ENCODE peak calls at places on chromosome 2, in six cellular contexts. U, O, C, L, T and E are unnamed samples.

GRCh38 chr2:206127656-206128055 is 31.6 kb downstream of the NDUFS1 start:
- DNase-seq in U (no peak), O (no peak), C (no peak), L (no peak), T (no peak), E (no peak)

GRCh38 chr2:42328148-42328833 is 32.7 kb downstream of the COX7A2L start:
- DNase-seq in U (no peak), O (no peak), C (no peak), L (peak; percentile 63), T (no peak), E (no peak)

GRCh38 chr2:37802899-37803379 is 122.1 kb upstream of the RMDN2 start:
- DNase-seq in U (no peak), O (no peak), C (no peak), L (peak; percentile 40), T (no peak), E (peak; percentile 84)

GRCh38 chr2:187553908-187554703 is at the start of gene TFPI:
- DNase-seq in U (no peak), O (peak; percentile 30), C (peak; percentile 13), L (peak; percentile 80), T (no peak), E (no peak)

GRCh38 chr2:239716536-239717318 is 308.4 kb downstream of the NDUFA10 start:
- DNase-seq in U (peak; percentile 61), O (no peak), C (peak; percentile 24), L (peak; percentile 11), T (no peak), E (no peak)

GRCh38 chr2:108607706-108608301 is 73.5 kb downstream of the LIMS1 start:
- DNase-seq in U (no peak), O (no peak), C (peak; percentile 44), L (peak; percentile 63), T (no peak), E (no peak)

GRCh38 chr2:127857494-127857818 is 499 bp downstream of the POLR2D start:
- DNase-seq in U (no peak), O (peak; percentile 34), C (no peak), L (no peak), T (no peak), E (peak; percentile 33)

GRCh38 chr2:169324581-169325260 is 37.6 kb downstream of the LRP2 start:
- DNase-seq in U (no peak), O (no peak), C (no peak), L (peak; percentile 10), T (no peak), E (no peak)

GRCh38 chr2:119678021-119678656 is 862 bp upstream of the TMEM177 start:
- DNase-seq in U (no peak), O (peak; percentile 82), C (peak; percentile 49), L (no peak), T (no peak), E (no peak)

GRCh38 chr2:163733301-163733938 is 2.4 kb downstream of the FIGN start:
- DNase-seq in U (no peak), O (no peak), C (no peak), L (no peak), T (peak; percentile 43), E (no peak)

GRCh38 chr2:8692783-8693768 is 11.2 kb downstream of the ID2 start:
- DNase-seq in U (no peak), O (peak; percentile 82), C (peak; percentile 31), L (no peak), T (no peak), E (no peak)

GRCh38 chr2:222677981-222678380 is 6.5 kb downstream of the MOGAT1 start:
- DNase-seq in U (no peak), O (no peak), C (no peak), L (no peak), T (no peak), E (no peak)

GRCh38 chr2:53913721-53914120 is 54.0 kb upstream of the GPR75 start:
- DNase-seq in U (no peak), O (no peak), C (no peak), L (peak; percentile 67), T (no peak), E (no peak)

GRCh38 chr2:3101016-3101703 is 276.5 kb downstream of the EIPR1 start:
- DNase-seq in U (no peak), O (no peak), C (no peak), L (no peak), T (no peak), E (no peak)

GRCh38 chr2:104768694-104769093 is 85.2 kb upstream of the POU3F3 start:
- DNase-seq in U (no peak), O (no peak), C (no peak), L (no peak), T (no peak), E (no peak)

GRCh38 chr2:203366639-203367466 is 38.7 kb downstream of the ABI2 start:
- DNase-seq in U (no peak), O (no peak), C (no peak), L (no peak), T (no peak), E (no peak)

GRCh38 chr2:28639836-28640235 is 111.8 kb upstream of the PPP1CB start:
- DNase-seq in U (no peak), O (peak; percentile 76), C (peak; percentile 40), L (no peak), T (no peak), E (no peak)

DNA sequence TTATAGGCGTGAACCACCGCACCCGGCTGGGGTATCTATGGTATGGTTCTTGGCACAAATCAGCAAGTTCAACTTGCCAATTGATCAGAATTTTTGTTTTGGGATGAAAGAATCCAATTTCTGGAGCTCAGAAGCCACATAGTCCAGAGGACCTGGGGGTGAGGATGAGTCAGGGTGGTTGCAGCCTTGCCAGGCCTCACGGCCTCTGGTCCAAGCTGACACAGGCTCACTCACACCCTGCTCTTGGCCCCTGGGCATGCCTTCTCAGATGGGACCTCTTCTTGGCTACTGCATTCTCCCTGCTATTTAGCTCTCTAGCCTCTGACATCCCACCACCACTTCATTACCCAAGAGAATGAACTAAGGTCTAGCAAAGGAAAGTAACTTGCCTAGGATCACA is 16.3 kb downstream of the CAPG start:
- DNase-seq in U (no peak), O (no peak), C (no peak), L (peak; percentile 4), T (no peak), E (no peak)
- TF ChIP-seq CTCF in U (no peak), O (no peak), C (no peak), L (no peak), T (no peak), E (no peak)

GRCh38 chr2:46339200-46339599 is 42.0 kb downstream of the EPAS1 start:
- DNase-seq in U (no peak), O (no peak), C (no peak), L (no peak), T (no peak), E (no peak)

GRCh38 chr2:46337208-46337994 is 40.2 kb downstream of the EPAS1 start:
- DNase-seq in U (no peak), O (no peak), C (no peak), L (no peak), T (no peak), E (no peak)

GRCh38 chr2:46338674-46339073 is 41.5 kb downstream of the EPAS1 start:
- DNase-seq in U (no peak), O (no peak), C (peak; percentile 30), L (no peak), T (no peak), E (no peak)

GRCh38 chr2:46340740-46341420 is 43.7 kb downstream of the EPAS1 start:
- DNase-seq in U (no peak), O (no peak), C (no peak), L (no peak), T (no peak), E (no peak)

DNA sequence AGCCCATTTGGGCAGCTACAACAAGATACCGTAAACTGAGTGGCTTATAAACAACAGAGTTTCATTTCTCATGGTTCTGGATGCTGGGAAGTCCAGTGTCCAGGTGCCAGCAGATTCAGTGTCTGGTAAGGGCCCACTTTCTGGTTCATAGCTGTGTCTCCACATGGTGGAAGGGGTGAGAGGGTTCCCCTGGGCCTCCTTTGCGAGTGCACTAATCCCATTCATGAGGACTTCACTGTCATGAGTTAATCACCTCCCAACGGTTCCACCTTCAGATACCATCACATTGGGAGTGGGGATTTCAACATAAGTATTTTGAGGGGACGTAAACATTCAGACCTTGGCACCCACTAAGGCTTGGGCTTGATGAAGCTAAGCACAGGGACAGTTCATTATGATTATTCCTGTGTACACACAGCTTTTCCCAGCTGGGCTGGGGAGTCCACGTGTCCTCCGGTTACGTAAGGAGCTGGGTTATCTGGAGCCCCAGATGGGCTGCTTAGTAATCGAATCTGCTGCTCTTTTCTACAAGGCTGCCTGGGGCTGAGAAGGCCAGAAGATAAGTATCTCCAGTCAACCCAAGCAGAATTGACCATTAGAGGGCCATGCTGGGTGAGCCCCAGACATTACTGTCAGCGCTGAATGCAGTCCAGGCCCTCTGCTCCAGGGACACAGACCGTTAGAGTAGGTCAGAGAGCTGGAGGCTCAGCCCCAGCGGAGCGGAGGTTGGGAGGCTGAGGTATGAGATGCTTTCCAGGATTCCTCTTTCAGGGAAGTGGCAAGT is 42.7 kb downstream of the EPAS1 start:
- DNase-seq in U (no peak), O (no peak), C (no peak), L (peak; percentile 84), T (peak; percentile 78), E (no peak)
- H3K27ac ChIP-seq in U (no peak overlapping the region), O (no peak overlapping the region), C (no peak overlapping the region), L (no peak overlapping the region), T (peak overlapping the region; percentile 90), E (no peak overlapping the region)

GRCh38 chr2:23244656-23245055 is 140.3 kb upstream of the KLHL29 start:
- DNase-seq in U (no peak), O (no peak), C (no peak), L (no peak), T (no peak), E (no peak)

GRCh38 chr2:23248667-23249066 is 136.3 kb upstream of the KLHL29 start:
- DNase-seq in U (no peak), O (no peak), C (no peak), L (no peak), T (no peak), E (no peak)

GRCh38 chr2:23249348-23249747 is 135.6 kb upstream of the KLHL29 start:
- DNase-seq in U (peak; percentile 37), O (no peak), C (no peak), L (no peak), T (peak; percentile 67), E (no peak)

GRCh38 chr2:23246992-23247683 is 137.8 kb upstream of the KLHL29 start:
- DNase-seq in U (no peak), O (no peak), C (no peak), L (no peak), T (no peak), E (no peak)

GRCh38 chr2:23250371-23250770 is 134.6 kb upstream of the KLHL29 start:
- DNase-seq in U (no peak), O (no peak), C (no peak), L (no peak), T (no peak), E (no peak)
- TF ChIP-seq CTCF in U (no peak), O (no peak), C (no peak), L (no peak), T (no peak), E (no peak)

DNA sequence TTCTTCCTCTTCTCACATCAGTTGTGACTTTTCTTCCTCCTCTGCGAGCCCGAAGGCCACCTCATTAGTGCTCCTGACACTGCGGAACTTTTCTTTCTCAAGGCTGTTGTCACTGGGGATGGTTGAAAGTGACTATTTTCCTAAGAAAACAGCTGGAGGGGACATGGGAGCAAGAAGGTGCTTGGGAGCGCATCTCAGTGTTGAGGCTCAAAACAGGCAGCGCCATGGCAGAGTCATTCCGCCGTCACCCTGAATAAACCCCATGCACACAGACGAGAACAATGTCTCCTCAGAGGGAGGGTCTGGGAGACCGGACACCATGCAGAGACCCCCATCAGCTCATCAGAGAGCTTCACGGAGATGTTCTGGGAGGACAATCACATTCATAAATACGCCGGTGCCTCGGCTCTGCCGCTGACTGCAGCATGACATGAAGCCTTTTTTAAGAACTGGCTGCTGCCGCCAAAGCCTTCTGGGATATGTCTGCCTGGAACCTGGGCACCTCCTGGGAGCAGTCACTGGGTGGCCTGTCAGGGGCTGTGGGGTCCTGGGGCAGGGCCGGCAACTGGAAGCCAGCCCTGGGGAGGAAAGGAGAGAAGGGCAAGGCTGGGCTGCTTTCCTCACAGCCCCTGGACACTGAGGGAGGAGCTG is 19.2 kb downstream of the ATOH8 start:
- DNase-seq in U (no peak), O (no peak), C (no peak), L (no peak), T (peak; percentile 83), E (no peak)
- H3K27ac ChIP-seq in U (peak overlapping the region; percentile 73), O (peak overlapping the region; percentile 23), C (peak overlapping the region; percentile 90), L (peak overlapping the region; percentile 88), T (peak overlapping the region; percentile 85), E (peak overlapping the region; percentile 98)